ENCODE peak calls at places on chromosomes 12 and 14, in eight cellular contexts. R is mucosa of gallbladder; T is kidney tubule cell; P is EL; Y is stimulated activated CD4-positive, alpha-beta T cell treated with anti-CD3 and anti-CD28 coated beads, Interleukin-15, amount 100 ng/mL, for 24 hours; K is IMR-90; O is NCI-H460; G is brain microvascular endothelial cell. M is an unnamed sample.
A peak's percentile ranks its signal among the peaks of the same experiment; 100 is the strongest.

GRCh38 chr14:21680072-21680471 is 6.5 kb upstream of the OR4E1 start:
- DNase-seq in R (no peak), T (peak; percentile 15), P (peak; percentile 76), Y (no peak), K (peak; percentile 59), O (no peak), G (peak; percentile 32), M (no peak)

GRCh38 chr12:75508159-75508558 is 3.2 kb downstream of the KRR1 start:
- DNase-seq in R (no peak), T (no peak), P (no peak), Y (no peak), K (no peak), O (no peak), G (no peak), M (no peak)

GRCh38 chr14:101199028-101199770 is 295.7 kb upstream of the RTL1 start:
- DNase-seq in R (no peak), T (no peak), P (no peak), Y (no peak), K (no peak), O (no peak), G (no peak), M (no peak)

GRCh38 chr14:67934087-67934486 is 114.5 kb downstream of the RAD51B start:
- DNase-seq in R (peak; percentile 36), T (peak; percentile 84), P (peak; percentile 80), Y (peak; percentile 5), K (peak; percentile 85), O (peak; percentile 73), G (peak; percentile 55), M (peak; percentile 39)

GRCh38 chr12:65823481-65824313 is 586 bp upstream of the HMGA2 start:
- DNase-seq in R (no peak), T (peak; percentile 84), P (peak; percentile 79), Y (peak; percentile 35), K (peak; percentile 58), O (no peak), G (peak; percentile 58), M (no peak)

GRCh38 chr12:93734784-93735183 is 57.6 kb downstream of the CRADD start:
- DNase-seq in R (no peak), T (no peak), P (no peak), Y (no peak), K (peak; percentile 4), O (no peak), G (no peak), M (no peak)

GRCh38 chr12:19967486-19967885 is 400.9 kb upstream of the PDE3A start:
- DNase-seq in R (peak; percentile 56), T (peak; percentile 91), P (peak; percentile 93), Y (no peak), K (peak; percentile 96), O (peak; percentile 94), G (peak; percentile 98), M (no peak)

GRCh38 chr12:107400686-107401447 is 284.7 kb upstream of the PWP1 start:
- DNase-seq in R (no peak), T (peak; percentile 67), P (peak; percentile 28), Y (no peak), K (peak; percentile 32), O (no peak), G (peak; percentile 59), M (no peak)

GRCh38 chr12:18430425-18431048 is 169.2 kb downstream of the PIK3C2G start:
- DNase-seq in R (peak; percentile 48), T (peak; percentile 68), P (peak; percentile 64), Y (peak; percentile 2), K (peak; percentile 71), O (peak; percentile 48), G (peak; percentile 57), M (no peak)

GRCh38 chr14:102594514-102595175 is 2.2 kb downstream of the RCOR1 start:
- DNase-seq in R (peak; percentile 70), T (peak; percentile 74), P (peak; percentile 75), Y (peak; percentile 79), K (peak; percentile 69), O (peak; percentile 71), G (peak; percentile 68), M (peak; percentile 45)

GRCh38 chr14:73489481-73490175 is 1.1 kb upstream of the RIOX1 start:
- DNase-seq in R (no peak), T (no peak), P (peak; percentile 65), Y (no peak), K (no peak), O (no peak), G (no peak), M (no peak)

GRCh38 chr12:105427883-105428282 is 97.4 kb downstream of the C12orf75 start:
- DNase-seq in R (no peak), T (peak; percentile 68), P (peak; percentile 60), Y (no peak), K (peak; percentile 33), O (no peak), G (peak; percentile 63), M (no peak)

GRCh38 chr14:32509632-32510187 is 180.6 kb downstream of the AKAP6 start:
- DNase-seq in R (peak; percentile 80), T (peak; percentile 68), P (peak; percentile 95), Y (no peak), K (peak; percentile 97), O (peak; percentile 92), G (peak; percentile 98), M (no peak)

GRCh38 chr14:22268875-22269274 is 320.1 kb downstream of the DAD1 start:
- DNase-seq in R (no peak), T (peak; percentile 95), P (peak; percentile 27), Y (no peak), K (peak; percentile 47), O (peak; percentile 8), G (peak; percentile 58), M (peak; percentile 19)

GRCh38 chr14:53304726-53305381 is 151.7 kb upstream of the DDHD1 start:
- DNase-seq in R (no peak), T (no peak), P (no peak), Y (no peak), K (peak; percentile 86), O (no peak), G (no peak), M (no peak)

GRCh38 chr12:66571361-66571760 is 107.5 kb downstream of the GRIP1 start:
- DNase-seq in R (no peak), T (no peak), P (no peak), Y (no peak), K (no peak), O (no peak), G (no peak), M (no peak)

GRCh38 chr14:91108941-91109611 is 4.8 kb upstream of the DGLUCY start:
- DNase-seq in R (no peak), T (no peak), P (peak; percentile 27), Y (peak; percentile 29), K (no peak), O (no peak), G (peak; percentile 73), M (peak; percentile 29)

GRCh38 chr14:103624860-103625259 is 4.2 kb upstream of the KLC1 start:
- DNase-seq in R (peak; percentile 43), T (peak; percentile 88), P (peak; percentile 86), Y (peak; percentile 40), K (peak; percentile 66), O (peak; percentile 88), G (peak; percentile 34), M (no peak)

GRCh38 chr14:100830681-100831080 is 4.8 kb downstream of the MEG3 start:
- DNase-seq in R (no peak), T (no peak), P (no peak), Y (no peak), K (no peak), O (no peak), G (no peak), M (no peak)

GRCh38 chr14:49892636-49893308 is at the start of gene ARF6:
- DNase-seq in R (peak; percentile 98), T (peak; percentile 98), P (peak; percentile 98), Y (peak; percentile 99), K (peak; percentile 96), O (peak; percentile 97), G (peak; percentile 96), M (peak; percentile 91)

GRCh38 chr14:68285421-68286179 is 466.0 kb downstream of the RAD51B start:
- DNase-seq in R (no peak), T (no peak), P (peak; percentile 10), Y (peak; percentile 82), K (no peak), O (no peak), G (no peak), M (peak; percentile 58)

GRCh38 chr14:79831198-79831890 is 380.0 kb downstream of the DIO2 start:
- DNase-seq in R (no peak), T (peak; percentile 42), P (peak; percentile 75), Y (no peak), K (peak; percentile 86), O (no peak), G (no peak), M (no peak)

GRCh38 chr12:69345742-69346141 is 2.4 kb upstream of the LYZ start:
- DNase-seq in R (no peak), T (no peak), P (no peak), Y (no peak), K (no peak), O (no peak), G (no peak), M (no peak)

GRCh38 chr14:81231540-81231939 is 10.8 kb upstream of the GTF2A1 start:
- DNase-seq in R (no peak), T (no peak), P (no peak), Y (no peak), K (no peak), O (no peak), G (no peak), M (no peak)

GRCh38 chr14:89255852-89256251 is 161.2 kb downstream of the FOXN3 start:
- DNase-seq in R (no peak), T (no peak), P (no peak), Y (no peak), K (no peak), O (no peak), G (no peak), M (no peak)

GRCh38 chr12:118098456-118098855 is 5.4 kb downstream of the VSIG10 start:
- DNase-seq in R (no peak), T (no peak), P (no peak), Y (no peak), K (no peak), O (no peak), G (no peak), M (no peak)

GRCh38 chr14:23078692-23079116 is 16.2 kb downstream of the ACIN1 start:
- DNase-seq in R (peak; percentile 84), T (peak; percentile 95), P (peak; percentile 99), Y (no peak), K (peak; percentile 98), O (peak; percentile 78), G (peak; percentile 94), M (no peak)